ENCODE peak calls at places on chromosomes 2 and 18, in seven cellular contexts. X, I, S, H, F, A and U are unnamed samples.
A peak's percentile ranks its signal among the peaks of the same experiment; 100 is the strongest.

GRCh38 chr2:202099515-202099914 is 26.5 kb downstream of the KIAA2012 start:
- DNase-seq in X (no peak), I (peak; percentile 14), S (peak; percentile 14), H (no peak), F (no peak), A (no peak), U (no peak)

GRCh38 chr18:75269696-75270095 is 59.1 kb downstream of the TSHZ1 start:
- DNase-seq in X (no peak), I (no peak), S (no peak), H (no peak), F (no peak), A (no peak), U (no peak)

GRCh38 chr2:16785072-16785638 is 119.5 kb upstream of the CYRIA start:
- DNase-seq in X (no peak), I (no peak), S (no peak), H (no peak), F (no peak), A (no peak), U (no peak)

GRCh38 chr2:20660506-20660905 is 6.4 kb upstream of the GDF7 start:
- DNase-seq in X (no peak), I (no peak), S (no peak), H (no peak), F (no peak), A (no peak), U (no peak)

GRCh38 chr2:173184031-173185004 is 108.7 kb downstream of the MAP3K20 start:
- DNase-seq in X (peak; percentile 76), I (peak; percentile 97), S (peak; percentile 61), H (peak; percentile 99), F (no peak), A (no peak), U (no peak)

GRCh38 chr2:29114841-29115609 is at the start of gene CLIP4:
- DNase-seq in X (peak; percentile 40), I (peak; percentile 65), S (peak; percentile 43), H (no peak), F (peak; percentile 87), A (peak; percentile 85), U (peak; percentile 89)

GRCh38 chr2:46679761-46680160 is 200.4 kb downstream of the TMEM247 start:
- DNase-seq in X (no peak), I (no peak), S (no peak), H (peak; percentile 64), F (no peak), A (no peak), U (no peak)

GRCh38 chr2:152453129-152453642 is 118.2 kb downstream of the FMNL2 start:
- DNase-seq in X (no peak), I (no peak), S (no peak), H (no peak), F (no peak), A (no peak), U (no peak)

GRCh38 chr2:95323347-95324155 is 26.4 kb downstream of the KCNIP3 start:
- DNase-seq in X (no peak), I (peak; percentile 64), S (peak; percentile 69), H (no peak), F (peak; percentile 69), A (no peak), U (no peak)

GRCh38 chr2:201004370-201004769 is 40.9 kb upstream of the ORC2 start:
- DNase-seq in X (no peak), I (no peak), S (no peak), H (no peak), F (no peak), A (no peak), U (no peak)

GRCh38 chr2:100239513-100240210 is 82.6 kb downstream of the LONRF2 start:
- DNase-seq in X (no peak), I (no peak), S (no peak), H (no peak), F (no peak), A (no peak), U (no peak)

GRCh38 chr2:179106342-179107178 is 56.6 kb upstream of the CCDC141 start:
- DNase-seq in X (peak; percentile 99), I (peak; percentile 95), S (peak; percentile 63), H (peak; percentile 62), F (no peak), A (no peak), U (peak; percentile 10)

GRCh38 chr2:74300506-74300905 is 42.7 kb downstream of the SLC4A5 start:
- DNase-seq in X (no peak), I (no peak), S (no peak), H (no peak), F (no peak), A (no peak), U (no peak)

GRCh38 chr2:237253046-237253723 is 160.8 kb downstream of the COL6A3 start:
- DNase-seq in X (no peak), I (no peak), S (peak; percentile 23), H (no peak), F (no peak), A (no peak), U (no peak)

GRCh38 chr2:178403671-178404379 is 47.1 kb downstream of the PRKRA start:
- DNase-seq in X (no peak), I (no peak), S (no peak), H (no peak), F (no peak), A (peak; percentile 22), U (peak; percentile 20)

GRCh38 chr2:67899187-67899586 is 163.6 kb downstream of the C1D start:
- DNase-seq in X (no peak), I (no peak), S (no peak), H (no peak), F (no peak), A (no peak), U (no peak)

GRCh38 chr18:61893971-61894750 is 1.4 kb upstream of the RNF152 start:
- DNase-seq in X (peak; percentile 82), I (peak; percentile 79), S (peak; percentile 53), H (no peak), F (peak; percentile 90), A (peak; percentile 84), U (peak; percentile 90)
- TF ChIP-seq CTCF in X (no peak), I (no peak), S (no peak), H (peak; percentile 38), F (no peak), A (peak; percentile 27), U (peak; percentile 38)

GRCh38 chr2:71303849-71304248 is 27.7 kb upstream of the ZNF638 start:
- DNase-seq in X (no peak), I (peak; percentile 91), S (no peak), H (no peak), F (no peak), A (no peak), U (no peak)

GRCh38 chr2:71298914-71299313 is 32.7 kb upstream of the ZNF638 start:
- DNase-seq in X (no peak), I (no peak), S (no peak), H (no peak), F (no peak), A (no peak), U (no peak)

GRCh38 chr2:71299507-71299906 is 32.1 kb upstream of the ZNF638 start:
- DNase-seq in X (peak; percentile 63), I (peak; percentile 16), S (no peak), H (no peak), F (no peak), A (peak; percentile 43), U (peak; percentile 50)
- TF ChIP-seq CTCF in X (peak; percentile 31), I (peak; percentile 71), S (peak; percentile 90), H (peak; percentile 31), F (peak; percentile 69), A (peak; percentile 60), U (peak; percentile 55)

DNA sequence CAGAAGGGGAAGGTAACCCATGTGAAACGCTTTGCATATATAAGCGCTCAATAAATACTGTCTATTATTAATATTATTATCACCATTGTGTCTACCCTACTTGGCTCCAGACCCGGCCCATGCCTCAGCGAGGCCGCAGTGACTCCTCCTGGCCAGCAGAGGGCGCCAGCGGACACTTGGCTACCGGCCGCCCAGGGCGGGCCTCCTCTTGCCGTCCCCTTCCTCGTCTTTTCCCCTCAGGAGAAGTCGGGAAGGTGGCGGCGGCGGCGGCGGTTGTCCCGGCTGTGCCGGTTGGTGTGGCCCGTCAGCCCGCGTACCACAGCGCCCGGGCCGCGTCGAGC is at the start of gene AGFG1:
- DNase-seq in X (peak; percentile 85), I (peak; percentile 75), S (peak; percentile 87), H (no peak), F (peak; percentile 98), A (peak; percentile 88), U (peak; percentile 91)
- TF ChIP-seq CTCF in X (peak; percentile 99), I (peak; percentile 94), S (peak; percentile 96), H (peak; percentile 99), F (peak; percentile 100), A (peak; percentile 99), U (peak; percentile 97)

GRCh38 chr2:122960727-122961641 is 1064.1 kb upstream of the CNTNAP5 start:
- DNase-seq in X (no peak), I (peak; percentile 78), S (no peak), H (no peak), F (no peak), A (no peak), U (no peak)
- TF ChIP-seq CTCF in X (no peak), I (no peak), S (no peak), H (no peak), F (no peak), A (no peak), U (no peak)

DNA sequence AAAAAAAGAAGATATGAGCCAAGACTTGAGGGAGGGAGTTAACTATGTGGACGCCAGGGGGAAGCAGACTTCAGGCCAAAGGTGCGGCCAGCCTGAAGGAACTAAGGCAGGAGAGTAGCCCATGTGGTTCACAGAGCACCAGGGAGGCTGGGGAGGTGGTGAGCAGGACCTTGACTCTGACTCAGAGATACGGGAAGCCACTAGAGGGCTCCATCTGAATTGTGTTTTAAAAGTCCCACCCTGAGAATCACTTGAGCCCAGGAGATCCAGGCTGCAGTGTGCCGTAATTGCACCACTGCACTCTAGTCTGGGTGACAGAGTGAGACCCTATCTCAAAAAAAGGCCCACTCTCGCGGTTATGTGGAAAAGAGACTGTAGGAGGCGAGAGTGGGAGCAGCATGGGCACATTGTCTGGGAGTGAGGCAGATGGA is 12.3 kb downstream of the CEP192 start:
- DNase-seq in X (peak; percentile 61), I (peak; percentile 48), S (no peak), H (no peak), F (no peak), A (peak; percentile 32), U (no peak)
- TF ChIP-seq CTCF in X (peak; percentile 52), I (peak; percentile 36), S (peak; percentile 53), H (peak; percentile 60), F (no peak), A (peak; percentile 50), U (peak; percentile 55)

DNA sequence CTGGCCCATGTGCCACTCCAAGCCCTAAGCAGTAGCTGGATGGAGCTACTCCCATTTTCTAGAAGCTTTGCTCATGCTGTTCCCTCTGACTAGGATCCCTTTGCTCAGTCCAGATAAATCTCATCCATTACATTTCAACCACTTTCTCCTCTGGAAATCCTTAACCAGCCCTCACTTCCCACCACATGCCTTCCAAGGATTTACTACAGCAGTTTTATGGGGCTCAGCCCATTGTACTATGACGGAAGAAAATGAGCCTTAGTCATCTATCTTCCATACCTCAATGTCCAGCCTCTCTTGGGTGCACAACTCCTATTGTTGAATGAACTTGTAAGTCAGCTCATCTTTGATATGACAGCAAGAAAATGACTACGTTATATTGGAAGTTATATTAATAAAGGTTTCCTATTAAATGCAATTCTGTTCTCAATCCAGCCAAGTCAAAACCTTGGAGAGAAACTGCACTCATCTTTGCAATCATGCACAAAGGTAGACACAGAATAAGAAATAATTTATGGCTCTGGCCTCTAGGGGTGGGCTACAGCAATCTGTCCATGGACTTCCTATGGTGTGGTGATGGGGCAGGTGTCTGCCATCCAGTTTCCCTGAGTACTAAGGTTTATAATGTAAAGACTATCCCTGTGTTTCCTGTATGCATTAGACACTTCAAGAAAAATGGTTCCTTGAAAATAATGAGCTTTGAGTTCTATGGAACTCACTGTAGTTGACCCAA is 3.4 kb downstream of the B4GALT6 start:
- DNase-seq in X (peak; percentile 20), I (peak; percentile 13), S (no peak), H (no peak), F (no peak), A (peak; percentile 24), U (no peak)
- TF ChIP-seq CTCF in X (peak; percentile 11), I (peak; percentile 37), S (peak; percentile 27), H (no peak), F (no peak), A (peak; percentile 37), U (peak; percentile 46)